ENCODE peak calls at places on chromosomes 16 and 17, in eight cellular contexts. One of them, this sample, is unnamed.

GRCh38 chr17:11221196-11221595 is 19.8 kb upstream of the SHISA6 start:
- DNase-seq in BJ: no peak
- DNase-seq in ACHN: no peak
- DNase-seq in hypothalamus: no peak
- DNase-seq in cerebellar cortex: no peak
- DNase-seq in HTR-8/SVneo: no peak
- DNase-seq in HFFc6: no peak
- DNase-seq in stimulated activated CD4-positive, alpha-beta T cell treated with anti-CD3 and anti-CD28 coated beads, Interleukin-12 subunit alpha, Interleukin-12 subunit beta, amount 100 ng/mL, for 24 hours: no peak
- DNase-seq in this sample: no peak

GRCh38 chr16:84737658-84738057 is 37.9 kb downstream of the USP10 start:
- DNase-seq in BJ: no peak
- DNase-seq in ACHN: no peak
- DNase-seq in hypothalamus: no peak
- DNase-seq in cerebellar cortex: peak
- DNase-seq in HTR-8/SVneo: no peak
- DNase-seq in HFFc6: no peak
- DNase-seq in stimulated activated CD4-positive, alpha-beta T cell treated with anti-CD3 and anti-CD28 coated beads, Interleukin-12 subunit alpha, Interleukin-12 subunit beta, amount 100 ng/mL, for 24 hours: no peak
- DNase-seq in this sample: no peak

GRCh38 chr16:578870-579405 is 9.2 kb downstream of the PIGQ start:
- DNase-seq in BJ: no peak
- DNase-seq in ACHN: peak
- DNase-seq in hypothalamus: peak
- DNase-seq in cerebellar cortex: peak
- DNase-seq in HTR-8/SVneo: no peak
- DNase-seq in HFFc6: no peak
- DNase-seq in stimulated activated CD4-positive, alpha-beta T cell treated with anti-CD3 and anti-CD28 coated beads, Interleukin-12 subunit alpha, Interleukin-12 subunit beta, amount 100 ng/mL, for 24 hours: peak
- DNase-seq in this sample: peak

GRCh38 chr17:60165976-60166375 is 16.2 kb downstream of the CA4 start:
- DNase-seq in BJ: no peak
- DNase-seq in ACHN: no peak
- DNase-seq in hypothalamus: no peak
- DNase-seq in cerebellar cortex: no peak
- DNase-seq in HTR-8/SVneo: no peak
- DNase-seq in HFFc6: no peak
- DNase-seq in stimulated activated CD4-positive, alpha-beta T cell treated with anti-CD3 and anti-CD28 coated beads, Interleukin-12 subunit alpha, Interleukin-12 subunit beta, amount 100 ng/mL, for 24 hours: no peak
- DNase-seq in this sample: no peak

GRCh38 chr16:10938321-10938720 is 3.9 kb downstream of the DEXI start:
- DNase-seq in BJ: no peak
- DNase-seq in ACHN: no peak
- DNase-seq in hypothalamus: no peak
- DNase-seq in cerebellar cortex: no peak
- DNase-seq in HTR-8/SVneo: no peak
- DNase-seq in HFFc6: no peak
- DNase-seq in stimulated activated CD4-positive, alpha-beta T cell treated with anti-CD3 and anti-CD28 coated beads, Interleukin-12 subunit alpha, Interleukin-12 subunit beta, amount 100 ng/mL, for 24 hours: no peak
- DNase-seq in this sample: no peak

GRCh38 chr17:43645765-43646481 is 15.8 kb downstream of the MEOX1 start:
- DNase-seq in BJ: no peak
- DNase-seq in ACHN: peak
- DNase-seq in hypothalamus: no peak
- DNase-seq in cerebellar cortex: no peak
- DNase-seq in HTR-8/SVneo: no peak
- DNase-seq in HFFc6: no peak
- DNase-seq in stimulated activated CD4-positive, alpha-beta T cell treated with anti-CD3 and anti-CD28 coated beads, Interleukin-12 subunit alpha, Interleukin-12 subunit beta, amount 100 ng/mL, for 24 hours: no peak
- DNase-seq in this sample: peak

GRCh38 chr16:27806388-27806787 is 256.4 kb downstream of the KATNIP start:
- DNase-seq in BJ: no peak
- DNase-seq in ACHN: no peak
- DNase-seq in hypothalamus: no peak
- DNase-seq in cerebellar cortex: no peak
- DNase-seq in HTR-8/SVneo: no peak
- DNase-seq in HFFc6: no peak
- DNase-seq in stimulated activated CD4-positive, alpha-beta T cell treated with anti-CD3 and anti-CD28 coated beads, Interleukin-12 subunit alpha, Interleukin-12 subunit beta, amount 100 ng/mL, for 24 hours: no peak
- DNase-seq in this sample: no peak

GRCh38 chr17:35086931-35087573 is 23.5 kb upstream of the RFFL start:
- DNase-seq in BJ: no peak
- DNase-seq in ACHN: no peak
- DNase-seq in hypothalamus: no peak
- DNase-seq in cerebellar cortex: no peak
- DNase-seq in HTR-8/SVneo: no peak
- DNase-seq in HFFc6: no peak
- DNase-seq in stimulated activated CD4-positive, alpha-beta T cell treated with anti-CD3 and anti-CD28 coated beads, Interleukin-12 subunit alpha, Interleukin-12 subunit beta, amount 100 ng/mL, for 24 hours: no peak
- DNase-seq in this sample: no peak

GRCh38 chr17:69323806-69324205 is 3.1 kb downstream of the ABCA5 start:
- DNase-seq in BJ: no peak
- DNase-seq in ACHN: no peak
- DNase-seq in hypothalamus: no peak
- DNase-seq in cerebellar cortex: no peak
- DNase-seq in HTR-8/SVneo: no peak
- DNase-seq in HFFc6: no peak
- DNase-seq in stimulated activated CD4-positive, alpha-beta T cell treated with anti-CD3 and anti-CD28 coated beads, Interleukin-12 subunit alpha, Interleukin-12 subunit beta, amount 100 ng/mL, for 24 hours: no peak
- DNase-seq in this sample: no peak

GRCh38 chr16:87657621-87658192 is 55.4 kb downstream of the JPH3 start:
- DNase-seq in BJ: no peak
- DNase-seq in ACHN: peak
- DNase-seq in hypothalamus: no peak
- DNase-seq in cerebellar cortex: peak
- DNase-seq in HTR-8/SVneo: peak
- DNase-seq in HFFc6: no peak
- DNase-seq in stimulated activated CD4-positive, alpha-beta T cell treated with anti-CD3 and anti-CD28 coated beads, Interleukin-12 subunit alpha, Interleukin-12 subunit beta, amount 100 ng/mL, for 24 hours: no peak
- DNase-seq in this sample: no peak

GRCh38 chr17:65794572-65794971 is 233.1 kb upstream of the AXIN2 start:
- DNase-seq in BJ: no peak
- DNase-seq in ACHN: peak
- DNase-seq in hypothalamus: no peak
- DNase-seq in cerebellar cortex: peak
- DNase-seq in HTR-8/SVneo: peak
- DNase-seq in HFFc6: peak
- DNase-seq in stimulated activated CD4-positive, alpha-beta T cell treated with anti-CD3 and anti-CD28 coated beads, Interleukin-12 subunit alpha, Interleukin-12 subunit beta, amount 100 ng/mL, for 24 hours: no peak
- DNase-seq in this sample: no peak

GRCh38 chr16:66740533-66740932 is 10.9 kb downstream of the DYNC1LI2 start:
- DNase-seq in BJ: no peak
- DNase-seq in ACHN: no peak
- DNase-seq in hypothalamus: no peak
- DNase-seq in cerebellar cortex: no peak
- DNase-seq in HTR-8/SVneo: no peak
- DNase-seq in HFFc6: no peak
- DNase-seq in stimulated activated CD4-positive, alpha-beta T cell treated with anti-CD3 and anti-CD28 coated beads, Interleukin-12 subunit alpha, Interleukin-12 subunit beta, amount 100 ng/mL, for 24 hours: no peak
- DNase-seq in this sample: peak

This sample was measured in heart right ventricle.